ENCODE peak calls at places on chromosomes 12 and 14, in seven cellular contexts. K is OCI-LY7, T is HT-29, P is epithelial cell of esophagus, L is T1000, V is adipocyte, Q is AG20443. D is an unnamed sample.

GRCh38 chr14:104546021-104546491 is 33.5 kb upstream of the C14orf180 start:
- DNase-seq in Q (peak), L (no peak), K (no peak), T (no peak), V (no peak), P (no peak), D (no peak)

GRCh38 chr12:113766880-113767878 is 198.9 kb downstream of the RBM19 start:
- DNase-seq in Q (peak), K (no peak), P (peak), L (peak), V (peak), T (peak), D (peak)

GRCh38 chr14:75259946-75260545 is 18.6 kb upstream of the FOS start:
- DNase-seq in Q (no peak), V (peak), L (no peak), K (no peak), P (no peak), T (peak), D (no peak)

GRCh38 chr12:59660148-59660547 is 64.3 kb downstream of the SLC16A7 start:
- DNase-seq in K (no peak), T (no peak), Q (no peak), V (peak), L (no peak), P (no peak), D (no peak)

GRCh38 chr12:1356285-1356684 is 238.1 kb downstream of the FBXL14 start:
- DNase-seq in T (no peak), L (no peak), Q (no peak), K (no peak), P (no peak), V (no peak), D (no peak)

GRCh38 chr14:99181804-99182520 is 90.0 kb downstream of the BCL11B start:
- DNase-seq in T (no peak), P (no peak), L (no peak), Q (no peak), V (no peak), K (no peak), D (no peak)

GRCh38 chr12:39272934-39273770 is 169.8 kb downstream of the KIF21A start:
- DNase-seq in Q (peak), T (peak), V (peak), L (peak), K (peak), P (peak), D (peak)

GRCh38 chr12:118714051-118714460 is 267.3 kb upstream of the SRRM4 start:
- DNase-seq in V (no peak), L (peak), P (no peak), Q (no peak), T (peak), K (peak), D (peak)

GRCh38 chr12:27142102-27142721 is 59.8 kb upstream of the C12orf71 start:
- DNase-seq in P (peak), T (peak), L (no peak), V (peak), K (peak), Q (peak), D (peak)

GRCh38 chr14:91573894-91574837 is 64.1 kb upstream of the PPP4R3A start:
- DNase-seq in P (peak), K (no peak), Q (peak), L (peak), T (peak), V (peak), D (peak)

GRCh38 chr12:81692008-81692407 is 67.1 kb downstream of the PPFIA2 start:
- DNase-seq in K (no peak), T (no peak), Q (no peak), P (peak), L (no peak), V (no peak), D (no peak)

GRCh38 chr12:26830783-26831601 is 2.0 kb downstream of the ITPR2 start:
- DNase-seq in Q (no peak), P (no peak), V (no peak), L (no peak), K (peak), T (no peak), D (no peak)

GRCh38 chr12:16523570-16524331 is 82.2 kb downstream of the LMO3 start:
- DNase-seq in P (peak), Q (no peak), V (no peak), K (no peak), L (no peak), T (no peak), D (peak)

GRCh38 chr14:102775855-102776760 is 1.1 kb upstream of the TRAF3 start:
- DNase-seq in Q (peak), P (peak), V (peak), T (peak), L (no peak), K (no peak), D (peak)

GRCh38 chr12:89461649-89462612 is 62.7 kb downstream of the GALNT4 start:
- DNase-seq in P (peak), V (peak), Q (peak), K (peak), T (peak), L (no peak), D (peak)

GRCh38 chr12:127987199-127987901 is 279.6 kb upstream of the TMEM132C start:
- DNase-seq in K (no peak), V (peak), P (no peak), T (no peak), Q (peak), L (peak), D (peak)

GRCh38 chr12:124956571-124956970 is 32.4 kb downstream of the DHX37 start:
- DNase-seq in V (no peak), L (no peak), T (no peak), P (no peak), K (no peak), Q (no peak), D (no peak)

GRCh38 chr12:56723889-56724659 is 1.0 kb downstream of the NACA start:
- DNase-seq in T (peak), P (peak), V (peak), Q (peak), K (peak), L (peak), D (peak)

GRCh38 chr12:26010293-26010821 is 51.9 kb downstream of the RASSF8 start:
- DNase-seq in K (no peak), V (no peak), P (peak), T (no peak), Q (no peak), L (peak), D (peak)

GRCh38 chr12:106801167-106801708 is 26.8 kb downstream of the RIC8B start:
- DNase-seq in V (no peak), P (no peak), K (no peak), L (no peak), T (no peak), Q (no peak), D (no peak)

GRCh38 chr12:104930388-104931326 is 27.4 kb downstream of the SLC41A2 start:
- DNase-seq in Q (peak), L (no peak), V (peak), K (no peak), T (no peak), P (peak), D (peak)

GRCh38 chr14:47539065-47539464 is 136.3 kb downstream of the MDGA2 start:
- DNase-seq in Q (no peak), K (peak), V (peak), L (no peak), T (peak), P (no peak), D (peak)

GRCh38 chr14:61456720-61457119 is 135.3 kb downstream of the PRKCH start:
- DNase-seq in Q (peak), V (peak), K (peak), T (peak), P (peak), L (peak), D (peak)

GRCh38 chr12:2960996-2961616 is 1.9 kb downstream of the TEAD4 start:
- DNase-seq in P (peak), L (no peak), Q (no peak), T (peak), V (no peak), K (no peak), D (peak)

GRCh38 chr14:92850492-92850891 is 56.4 kb downstream of the GOLGA5 start:
- DNase-seq in Q (peak), L (no peak), P (peak), K (peak), T (no peak), V (no peak), D (no peak)

GRCh38 chr12:102468261-102468940 is 12.0 kb downstream of the IGF1 start:
- DNase-seq in Q (no peak), L (no peak), K (no peak), V (peak), T (no peak), P (no peak), D (no peak)

GRCh38 chr14:30728471-30728870 is 106.4 kb downstream of the SCFD1 start:
- DNase-seq in L (no peak), V (no peak), P (no peak), K (no peak), T (no peak), Q (no peak), D (no peak)

GRCh38 chr12:108495054-108495453 is 20.0 kb upstream of the FICD start:
- DNase-seq in Q (peak), L (no peak), V (peak), T (peak), K (peak), P (peak), D (peak)

GRCh38 chr12:79194595-79194994 is 330.0 kb downstream of the SYT1 start:
- DNase-seq in V (no peak), L (no peak), Q (no peak), K (no peak), T (no peak), P (peak), D (peak)

GRCh38 chr12:95395706-95396105 is 78.2 kb upstream of the METAP2 start:
- DNase-seq in K (no peak), V (no peak), P (no peak), L (no peak), Q (no peak), T (no peak), D (no peak)

GRCh38 chr14:36857136-36857535 is 195.5 kb downstream of the PAX9 start:
- DNase-seq in Q (no peak), P (no peak), K (no peak), L (no peak), T (no peak), V (no peak), D (no peak)

GRCh38 chr12:11856971-11857370 is 207.5 kb downstream of the ETV6 start:
- DNase-seq in P (peak), L (no peak), Q (no peak), T (no peak), V (no peak), K (no peak), D (no peak)

GRCh38 chr12:3750616-3751015 is 2.3 kb downstream of the CRACR2A start:
- DNase-seq in Q (no peak), P (no peak), V (no peak), T (no peak), L (no peak), K (peak), D (no peak)

GRCh38 chr14:60249321-60250251 is 565 bp downstream of the PPM1A start:
- DNase-seq in P (peak), T (peak), Q (peak), V (peak), K (peak), L (peak), D (peak)

GRCh38 chr14:70698288-70698687 is 56.6 kb downstream of the TTC9 start:
- DNase-seq in V (peak), Q (peak), K (no peak), L (no peak), P (peak), T (peak), D (peak)

GRCh38 chr12:96720363-96720705 is 186.7 kb upstream of the NEDD1 start:
- DNase-seq in P (peak), T (peak), Q (peak), K (peak), L (no peak), V (peak), D (peak)